ENCODE peak calls at places on chromosomes 7 and 10, in five cellular contexts. V is GM23248, Z is neural progenitor cell, Y is hepatocyte, S is OCI-LY7. T is an unnamed sample.

GRCh38 chr10:22247636-22248035 is 29.8 kb upstream of the EBLN1 start:
- DNase-seq in V (no peak), Y (no peak), S (no peak), Z (no peak), T (no peak)

GRCh38 chr7:154965014-154965413 is 37.9 kb downstream of the PAXIP1 start:
- DNase-seq in Y (no peak), Z (no peak), V (no peak), S (no peak), T (no peak)

GRCh38 chr10:87705339-87705738 is 45.7 kb downstream of the PAPSS2 start:
- DNase-seq in Y (no peak), Z (no peak), V (peak; percentile 46), S (no peak), T (no peak)

GRCh38 chr7:2261611-2262010 is 19.6 kb downstream of the NUDT1 start:
- DNase-seq in Z (no peak), Y (no peak), S (peak; percentile 59), V (no peak), T (no peak)

GRCh38 chr7:26535483-26536069 is 243.9 kb downstream of the SNX10 start:
- DNase-seq in S (no peak), Z (no peak), V (no peak), Y (no peak), T (no peak)

GRCh38 chr7:84783161-84783803 is 403.6 kb downstream of the SEMA3D start:
- DNase-seq in Z (no peak), V (peak; percentile 30), Y (peak; percentile 32), S (no peak), T (peak; percentile 5)

GRCh38 chr7:29955799-29956476 is 33.7 kb downstream of the SCRN1 start:
- DNase-seq in V (no peak), S (peak; percentile 69), Y (no peak), Z (no peak), T (no peak)

GRCh38 chr10:6130851-6131470 is 42.1 kb downstream of the RBM17 start:
- DNase-seq in S (no peak), Z (no peak), Y (no peak), V (peak; percentile 35), T (no peak)

GRCh38 chr7:137093198-137093597 is 224.7 kb downstream of the CHRM2 start:
- DNase-seq in Z (no peak), S (no peak), V (no peak), Y (no peak), T (no peak)

GRCh38 chr10:69976795-69977546 is 75.7 kb upstream of the MACROH2A2 start:
- DNase-seq in S (no peak), V (no peak), Y (no peak), Z (no peak), T (no peak)

GRCh38 chr10:34291466-34292177 is 523.5 kb downstream of the PARD3 start:
- DNase-seq in Z (no peak), V (no peak), Y (no peak), S (no peak), T (no peak)

GRCh38 chr10:68118657-68119056 is 9.4 kb downstream of the MYPN start:
- DNase-seq in V (no peak), Y (no peak), Z (no peak), S (no peak), T (no peak)

GRCh38 chr7:92586403-92586802 is 3.8 kb downstream of the FAM133B start:
- DNase-seq in Y (no peak), V (peak; percentile 70), S (no peak), Z (no peak), T (no peak)

GRCh38 chr10:14649739-14650138 is 125.0 kb downstream of the FAM107B start:
- DNase-seq in S (no peak), V (no peak), Y (no peak), Z (no peak), T (no peak)

GRCh38 chr7:96526492-96526891 is 183.2 kb downstream of the SEM1 start:
- DNase-seq in S (no peak), Y (no peak), V (no peak), Z (peak; percentile 48), T (no peak)

GRCh38 chr10:28928484-28928883 is 251.2 kb downstream of the BAMBI start:
- DNase-seq in Y (no peak), S (no peak), V (no peak), Z (no peak), T (no peak)

GRCh38 chr10:72250666-72251065 is 23.1 kb upstream of the DDIT4 start:
- DNase-seq in V (peak; percentile 84), S (no peak), Y (peak; percentile 57), Z (no peak), T (no peak)

GRCh38 chr7:116895849-116896248 is 33.5 kb downstream of the CAPZA2 start:
- DNase-seq in Z (no peak), S (no peak), V (no peak), Y (no peak), T (no peak)

GRCh38 chr10:132659206-132660091 is 121.9 kb downstream of the INPP5A start:
- DNase-seq in Z (no peak), V (no peak), Y (no peak), S (no peak), T (no peak)

GRCh38 chr10:113446739-113447138 is 106.1 kb upstream of the HABP2 start:
- DNase-seq in S (no peak), Y (peak; percentile 43), V (no peak), Z (no peak), T (no peak)

GRCh38 chr7:24024689-24025088 is 259.3 kb upstream of the NPY start:
- DNase-seq in Z (peak; percentile 6), Y (no peak), S (no peak), V (no peak), T (no peak)

GRCh38 chr10:78787095-78787494 is 281.7 kb upstream of the ZMIZ1 start:
- DNase-seq in V (no peak), Y (no peak), S (no peak), Z (no peak), T (no peak)

GRCh38 chr7:51118628-51119027 is 198.0 kb downstream of the COBL start:
- DNase-seq in S (no peak), Z (no peak), V (no peak), Y (no peak), T (no peak)

GRCh38 chr7:134907639-134908038 is 78.7 kb upstream of the AGBL3 start:
- DNase-seq in S (no peak), Y (no peak), V (peak; percentile 43), Z (no peak), T (no peak)

GRCh38 chr7:134645935-134646334 is 718 bp upstream of the BPGM start:
- DNase-seq in Z (no peak), Y (peak; percentile 31), V (peak; percentile 83), S (peak; percentile 39), T (peak; percentile 6)

GRCh38 chr10:132368881-132369635 is 27.9 kb upstream of the PWWP2B start:
- DNase-seq in Y (no peak), V (peak; percentile 88), Z (no peak), S (no peak), T (no peak)

GRCh38 chr7:130899638-130900401 is 165.8 kb upstream of the KLF14 start:
- DNase-seq in Y (peak; percentile 87), S (peak; percentile 13), V (peak; percentile 23), Z (no peak), T (no peak)

GRCh38 chr7:107501593-107501992 is 31.7 kb downstream of the GPR22 start:
- DNase-seq in V (peak; percentile 55), Z (peak; percentile 35), Y (peak; percentile 17), S (peak; percentile 41), T (peak; percentile 54)

GRCh38 chr7:371779-372545 is 82.0 kb downstream of the FOXL3 start:
- DNase-seq in Z (no peak), S (no peak), Y (no peak), V (peak; percentile 16), T (no peak)

GRCh38 chr10:48792687-48793096 is 108.0 kb downstream of the WDFY4 start:
- DNase-seq in S (no peak), V (peak; percentile 89), Z (no peak), Y (no peak), T (no peak)

GRCh38 chr10:3471927-3472704 is 299.5 kb upstream of the PITRM1 start:
- DNase-seq in Y (no peak), S (no peak), Z (peak; percentile 83), V (peak; percentile 53), T (peak; percentile 36)

GRCh38 chr7:26291699-26292538 is at the start of gene SNX10:
- DNase-seq in S (peak; percentile 91), Y (peak; percentile 79), Z (peak; percentile 88), V (peak; percentile 65), T (peak; percentile 85)

GRCh38 chr10:69202332-69202731 is 17.8 kb upstream of the HKDC1 start:
- DNase-seq in Y (no peak), Z (no peak), S (no peak), V (peak; percentile 30), T (no peak)

GRCh38 chr10:29915116-29915785 is 144.1 kb downstream of the JCAD start:
- DNase-seq in Z (no peak), S (no peak), Y (peak; percentile 13), V (no peak), T (no peak)

GRCh38 chr7:40437936-40438634 is 303.3 kb downstream of the SUGCT start:
- DNase-seq in Y (no peak), V (peak; percentile 51), S (no peak), Z (no peak), T (no peak)

GRCh38 chr10:95430231-95430951 is 130.8 kb downstream of the SORBS1 start:
- DNase-seq in V (peak; percentile 71), S (peak; percentile 66), Z (peak; percentile 80), Y (peak; percentile 80), T (peak; percentile 82)
- TF ChIP-seq EZH2phosphoT487 in V (no peak), S (no peak), Z (no peak), Y (no peak), T (no peak)

GRCh38 chr10:33026422-33026821 is 68.4 kb upstream of the ITGB1 start:
- DNase-seq in V (no peak), Y (no peak), Z (no peak), S (no peak), T (peak; percentile 32)
- TF ChIP-seq EZH2phosphoT487 in V (no peak), Y (no peak), Z (no peak), S (no peak), T (no peak)

GRCh38 chr7:37495574-37496184 is 47.0 kb upstream of the ELMO1 start:
- DNase-seq in S (peak; percentile 29), Y (peak; percentile 37), V (peak; percentile 51), Z (peak; percentile 43), T (peak; percentile 63)
- TF ChIP-seq EZH2phosphoT487 in S (no peak), Y (no peak), V (no peak), Z (no peak), T (no peak)

GRCh38 chr7:138245682-138246081 is 169.4 kb downstream of the AKR1D1 start:
- DNase-seq in S (no peak), Y (peak; percentile 54), Z (no peak), V (no peak), T (no peak)

GRCh38 chr7:138245216-138245615 is 169.0 kb downstream of the AKR1D1 start:
- DNase-seq in Z (no peak), S (no peak), V (no peak), Y (peak; percentile 20), T (no peak)

GRCh38 chr7:138246391-138246790 is 170.1 kb downstream of the AKR1D1 start:
- DNase-seq in Z (peak; percentile 41), Y (peak; percentile 19), V (no peak), S (no peak), T (peak; percentile 52)

GRCh38 chr7:138244606-138245005 is 168.3 kb downstream of the AKR1D1 start:
- DNase-seq in S (no peak), Z (peak; percentile 6), Y (no peak), V (no peak), T (no peak)

DNA sequence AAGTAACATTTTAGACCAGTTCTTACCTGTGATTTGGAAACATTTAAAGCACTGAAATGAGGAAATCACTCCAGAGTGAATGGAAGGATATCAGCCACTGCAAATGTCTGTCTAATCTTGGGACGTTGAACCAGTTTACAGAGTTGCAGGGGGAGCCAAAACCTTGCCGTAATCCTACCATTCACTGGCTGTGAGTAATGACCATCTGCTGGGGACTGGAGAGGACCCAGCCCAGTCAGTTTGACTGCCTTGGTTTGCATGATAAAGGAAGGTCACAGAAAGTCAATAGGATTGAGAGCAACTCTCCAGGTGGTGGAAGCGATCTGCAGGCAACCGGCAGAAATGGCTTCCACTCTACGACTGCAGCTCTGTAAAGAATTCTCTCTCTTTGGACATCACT is 167.2 kb downstream of the AKR1D1 start:
- DNase-seq in Y (peak; percentile 65), S (no peak), Z (peak; percentile 95), V (no peak), T (peak; percentile 98)
- TF ChIP-seq EZH2phosphoT487 in Y (no peak), S (no peak), Z (peak; percentile 82), V (no peak), T (no peak)